ENCODE peak calls at places on chromosome 21, in nine cellular contexts. P, B, R, G, A, Y, D, O and U are unnamed samples. For H3K4me1, the result is how much of the 10 kb centered on the place peaks cover.

GRCh38 chr21:16358784-16359183 is 629.0 kb downstream of the USP25 start:
- DNase-seq in P (no peak), B (no peak), R (no peak), G (no peak), A (no peak), Y (no peak), D (no peak), O (no peak), U (no peak)

GRCh38 chr21:15732290-15732995 is 2.7 kb downstream of the USP25 start:
- DNase-seq in P (no peak), B (no peak), R (no peak), G (no peak), A (peak), Y (no peak), D (peak), O (no peak), U (no peak)

GRCh38 chr21:38858429-38859205 is 52.9 kb downstream of the ETS2 start:
- DNase-seq in P (no peak), B (no peak), R (no peak), G (no peak), A (no peak), Y (no peak), D (no peak), O (no peak), U (no peak)

GRCh38 chr21:41848971-41849580 is 30.1 kb downstream of the PRDM15 start:
- DNase-seq in P (no peak), B (no peak), R (no peak), G (no peak), A (no peak), Y (no peak), D (peak), O (no peak), U (no peak)

GRCh38 chr21:21238882-21239400 is 240.7 kb downstream of the NCAM2 start:
- DNase-seq in P (no peak), B (no peak), R (no peak), G (no peak), A (no peak), Y (no peak), D (no peak), O (no peak), U (no peak)

GRCh38 chr21:15183712-15184353 is 119.0 kb upstream of the NRIP1 start:
- DNase-seq in P (no peak), B (no peak), R (no peak), G (no peak), A (no peak), Y (no peak), D (no peak), O (no peak), U (no peak)

GRCh38 chr21:34890724-34891609 is 158.1 kb downstream of the RUNX1 start:
- DNase-seq in P (peak), B (peak), R (no peak), G (no peak), A (no peak), Y (peak), D (no peak), O (no peak), U (peak)

GRCh38 chr21:41481191-41481590 is 26.8 kb downstream of the TMPRSS2 start:
- DNase-seq in P (no peak), B (no peak), R (no peak), G (no peak), A (no peak), Y (no peak), D (no peak), O (no peak), U (no peak)

GRCh38 chr21:26777166-26777565 is 68.0 kb downstream of the ADAMTS1 start:
- DNase-seq in P (no peak), B (no peak), R (no peak), G (no peak), A (no peak), Y (no peak), D (no peak), O (no peak), U (no peak)

GRCh38 chr21:15761508-15762100 is 31.8 kb downstream of the USP25 start:
- DNase-seq in P (no peak), B (no peak), R (peak), G (no peak), A (peak), Y (no peak), D (no peak), O (no peak), U (no peak)

GRCh38 chr21:34930971-34931370 is 118.1 kb downstream of the RUNX1 start:
- DNase-seq in P (no peak), B (no peak), R (no peak), G (no peak), A (no peak), Y (no peak), D (no peak), O (no peak), U (no peak)

GRCh38 chr21:21612446-21612845 is 614.2 kb downstream of the NCAM2 start:
- DNase-seq in P (no peak), B (no peak), R (no peak), G (no peak), A (no peak), Y (no peak), D (no peak), O (no peak), U (no peak)

GRCh38 chr21:29726061-29726460 is 213.7 kb downstream of the GRIK1 start:
- DNase-seq in P (no peak), B (no peak), R (no peak), G (no peak), A (no peak), Y (no peak), D (no peak), O (no peak), U (no peak)

GRCh38 chr21:38806942-38807284 is 1.2 kb downstream of the ETS2 start:
- DNase-seq in P (no peak), B (no peak), R (no peak), G (no peak), A (no peak), Y (no peak), D (no peak), O (no peak), U (no peak)

GRCh38 chr21:35508389-35508888 is 459.3 kb upstream of the RUNX1 start:
- DNase-seq in P (peak), B (peak), R (peak), G (peak), A (peak), Y (no peak), D (peak), O (peak), U (no peak)

GRCh38 chr21:35321322-35322200 is 272.5 kb upstream of the RUNX1 start:
- DNase-seq in P (no peak), B (no peak), R (no peak), G (no peak), A (no peak), Y (no peak), D (no peak), O (no peak), U (no peak)

GRCh38 chr21:42062543-42063022 is 8.5 kb upstream of the UMODL1 start:
- DNase-seq in P (no peak), B (no peak), R (peak), G (no peak), A (no peak), Y (no peak), D (no peak), O (no peak), U (no peak)

GRCh38 chr21:41713495-41714281 is 53.2 kb downstream of the RIPK4 start:
- DNase-seq in P (no peak), B (no peak), R (no peak), G (no peak), A (peak), Y (no peak), D (no peak), O (no peak), U (no peak)

GRCh38 chr21:36703626-36704280 is 4.8 kb downstream of the SIM2 start:
- DNase-seq in P (no peak), B (peak), R (no peak), G (no peak), A (no peak), Y (no peak), D (no peak), O (no peak), U (no peak)
- H3K4me1 ChIP-seq in P (under half), B (under half), R (half or more), G (under half), A (under half), Y (half or more), D (under half), O (half or more), U (under half)

GRCh38 chr21:45982256-45982757 is 737 bp downstream of the COL6A1 start:
- DNase-seq in P (peak), B (peak), R (no peak), G (no peak), A (no peak), Y (peak), D (no peak), O (no peak), U (no peak)

GRCh38 chr21:45980697-45981096 is 873 bp upstream of the COL6A1 start:
- DNase-seq in P (no peak), B (no peak), R (no peak), G (no peak), A (no peak), Y (no peak), D (no peak), O (no peak), U (no peak)

GRCh38 chr21:45981641-45982255 is at the start of gene COL6A1:
- DNase-seq in P (peak), B (peak), R (peak), G (peak), A (no peak), Y (peak), D (no peak), O (no peak), U (peak)

GRCh38 chr21:45980271-45980670 is 1.3 kb upstream of the COL6A1 start:
- DNase-seq in P (peak), B (no peak), R (no peak), G (no peak), A (no peak), Y (no peak), D (no peak), O (no peak), U (no peak)

GRCh38 chr21:45981154-45981606 is 390 bp upstream of the COL6A1 start:
- DNase-seq in P (peak), B (peak), R (peak), G (peak), A (peak), Y (peak), D (peak), O (peak), U (peak)
- H3K4me3 ChIP-seq in P (peak), B (peak), R (peak), G (peak), A (peak), Y (peak), D (peak), O (peak), U (peak)

GRCh38 chr21:17370263-17370662 is 142.6 kb upstream of the CXADR start:
- DNase-seq in P (no peak), B (no peak), R (peak), G (no peak), A (no peak), Y (no peak), D (no peak), O (no peak), U (no peak)

GRCh38 chr21:17372200-17372599 is 140.6 kb upstream of the CXADR start:
- DNase-seq in P (no peak), B (no peak), R (no peak), G (no peak), A (no peak), Y (no peak), D (no peak), O (no peak), U (no peak)

GRCh38 chr21:17371470-17371869 is 141.4 kb upstream of the CXADR start:
- DNase-seq in P (no peak), B (no peak), R (no peak), G (no peak), A (no peak), Y (no peak), D (no peak), O (no peak), U (no peak)

GRCh38 chr21:17368748-17369363 is 144.0 kb upstream of the CXADR start:
- DNase-seq in P (no peak), B (no peak), R (no peak), G (no peak), A (peak), Y (no peak), D (no peak), O (no peak), U (no peak)

DNA sequence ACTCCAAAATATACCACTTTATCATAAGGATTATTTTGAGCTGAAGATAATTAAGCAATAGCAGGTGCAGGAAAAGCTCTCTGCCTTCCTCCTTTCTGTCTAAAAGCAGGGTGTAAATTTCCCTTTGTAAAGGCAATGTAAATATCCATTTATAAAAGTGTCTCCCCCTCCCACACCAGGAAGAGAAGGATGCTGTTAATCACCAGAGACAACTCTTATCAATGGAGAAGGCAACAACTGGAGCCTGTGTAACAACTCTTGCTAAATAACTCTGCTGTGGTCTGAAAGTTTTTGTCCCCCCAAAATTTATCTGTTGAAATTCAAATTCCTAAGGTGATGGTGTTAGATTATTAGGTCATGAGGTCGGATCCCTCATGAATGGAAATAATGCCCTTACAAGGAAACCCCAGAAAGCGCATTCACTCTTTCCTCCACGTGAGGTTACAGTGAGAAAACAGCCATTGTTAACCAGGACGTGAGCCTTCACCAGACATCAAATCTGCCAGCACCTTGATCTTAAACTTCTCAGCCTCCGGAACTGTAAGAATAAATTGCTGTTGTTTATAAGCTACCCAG is 142.0 kb upstream of the CXADR start:
- DNase-seq in P (no peak), B (no peak), R (no peak), G (no peak), A (no peak), Y (no peak), D (no peak), O (no peak), U (no peak)
- TF ChIP-seq EP300 in P (no peak), B (no peak), R (no peak), G (no peak), A (no peak), Y (no peak), D (no peak), O (no peak), U (no peak)

GRCh38 chr21:36702622-36702968 is 3.7 kb downstream of the SIM2 start:
- DNase-seq in P (no peak), B (no peak), R (no peak), G (no peak), A (no peak), Y (no peak), D (no peak), O (no peak), U (no peak)
- H3K4me1 ChIP-seq in P (under half), B (under half), R (half or more), G (under half), A (under half), Y (half or more), D (under half), O (half or more), U (under half)

GRCh38 chr21:43938751-43939442 is 73.2 kb upstream of the TRAPPC10 start:
- DNase-seq in P (peak), B (peak), R (peak), G (peak), A (peak), Y (peak), D (peak), O (peak), U (peak)
- H3K4me3 ChIP-seq in P (no peak), B (no peak), R (peak), G (peak), A (peak), Y (peak), D (peak), O (peak), U (no peak)

GRCh38 chr21:46124083-46124925 is 26.4 kb downstream of the COL6A2 start:
- DNase-seq in P (peak), B (no peak), R (peak), G (no peak), A (no peak), Y (peak), D (no peak), O (peak), U (peak)

GRCh38 chr21:46126321-46127238 is 28.7 kb downstream of the COL6A2 start:
- DNase-seq in P (peak), B (peak), R (no peak), G (no peak), A (no peak), Y (peak), D (no peak), O (peak), U (peak)

GRCh38 chr21:46125846-46126301 is 28.0 kb downstream of the COL6A2 start:
- DNase-seq in P (peak), B (peak), R (peak), G (no peak), A (no peak), Y (peak), D (no peak), O (peak), U (no peak)

GRCh38 chr21:46122758-46123683 is 25.1 kb downstream of the COL6A2 start:
- DNase-seq in P (peak), B (no peak), R (no peak), G (no peak), A (no peak), Y (no peak), D (no peak), O (peak), U (peak)

GRCh38 chr21:46124926-46125845 is 27.3 kb downstream of the COL6A2 start:
- DNase-seq in P (peak), B (peak), R (peak), G (no peak), A (no peak), Y (peak), D (no peak), O (peak), U (peak)
- TF ChIP-seq EP300 in P (no peak), B (no peak), R (no peak), G (no peak), A (no peak), Y (no peak), D (no peak), O (no peak), U (no peak)

DNA sequence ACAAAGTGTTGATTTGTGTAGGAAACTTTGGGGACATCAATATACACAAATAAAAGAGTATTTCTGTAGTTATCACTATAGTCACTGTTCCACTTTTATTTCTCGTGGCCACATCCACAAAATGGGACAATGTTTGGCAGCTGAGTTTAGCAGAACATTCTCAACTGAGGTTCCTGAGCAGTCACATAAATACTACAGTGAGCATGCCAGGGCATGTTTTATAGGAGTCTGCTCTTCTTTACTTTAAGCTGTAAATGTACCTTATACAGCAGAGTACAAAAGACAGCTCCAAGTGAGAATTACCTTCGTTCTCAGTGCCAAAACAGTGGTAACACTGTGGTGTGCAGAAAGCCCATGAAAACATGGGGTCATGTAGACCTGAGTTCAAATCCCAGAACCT is 5.0 kb downstream of the BTG3 start:
- DNase-seq in P (no peak), B (no peak), R (no peak), G (no peak), A (no peak), Y (no peak), D (no peak), O (no peak), U (no peak)
- H3K4me1 ChIP-seq in P (under half), B (under half), R (under half), G (under half), A (under half), Y (under half), D (under half), O (under half), U (under half)